ENCODE peak calls at places on chromosomes 4 and X, in ten cellular contexts. One of them, this sample, is unnamed.

GRCh38 chr4:16289872-16290554 is 63.7 kb upstream of the TAPT1 start:
- DNase-seq in breast epithelium: no peak
- DNase-seq in stomach: no peak
- DNase-seq in neural crest cell: peak; percentile 20
- DNase-seq in SK-N-SH: peak; percentile 51
- DNase-seq in suprapubic skin: no peak
- DNase-seq in mesothelial cell of epicardium: no peak
- DNase-seq in fibroblast of lung: peak; percentile 61
- DNase-seq in heart left ventricle: no peak
- DNase-seq in tibial artery: no peak
- DNase-seq in this sample: no peak

GRCh38 chr4:143381171-143382118 is 44.8 kb downstream of the GAB1 start:
- DNase-seq in breast epithelium: peak; percentile 81
- DNase-seq in stomach: peak; percentile 85
- DNase-seq in neural crest cell: no peak
- DNase-seq in SK-N-SH: peak; percentile 24
- DNase-seq in suprapubic skin: peak; percentile 83
- DNase-seq in mesothelial cell of epicardium: no peak
- DNase-seq in fibroblast of lung: peak; percentile 88
- DNase-seq in heart left ventricle: peak; percentile 87
- DNase-seq in tibial artery: peak; percentile 89
- DNase-seq in this sample: no peak

GRCh38 chrX:87727615-87728014 is 210.0 kb downstream of the KLHL4 start:
- DNase-seq in breast epithelium: no peak
- DNase-seq in stomach: no peak
- DNase-seq in neural crest cell: no peak
- DNase-seq in SK-N-SH: no peak
- DNase-seq in suprapubic skin: no peak
- DNase-seq in mesothelial cell of epicardium: no peak
- DNase-seq in fibroblast of lung: no peak
- DNase-seq in heart left ventricle: no peak
- DNase-seq in tibial artery: no peak
- DNase-seq in this sample: no peak

GRCh38 chr4:34157546-34157945 is 2086.8 kb downstream of the ARAP2 start:
- DNase-seq in breast epithelium: no peak
- DNase-seq in stomach: no peak
- DNase-seq in neural crest cell: no peak
- DNase-seq in SK-N-SH: no peak
- DNase-seq in suprapubic skin: no peak
- DNase-seq in mesothelial cell of epicardium: no peak
- DNase-seq in fibroblast of lung: peak; percentile 60
- DNase-seq in heart left ventricle: no peak
- DNase-seq in tibial artery: no peak
- DNase-seq in this sample: no peak

GRCh38 chrX:88284844-88285243 is 462.2 kb upstream of the CPXCR1 start:
- DNase-seq in breast epithelium: peak; percentile 52
- DNase-seq in stomach: peak; percentile 62
- DNase-seq in neural crest cell: no peak
- DNase-seq in SK-N-SH: no peak
- DNase-seq in suprapubic skin: no peak
- DNase-seq in mesothelial cell of epicardium: no peak
- DNase-seq in fibroblast of lung: no peak
- DNase-seq in heart left ventricle: no peak
- DNase-seq in tibial artery: no peak
- DNase-seq in this sample: no peak

GRCh38 chr4:173513651-173514050 is 16.4 kb downstream of the HAND2 start:
- DNase-seq in breast epithelium: no peak
- DNase-seq in stomach: no peak
- DNase-seq in neural crest cell: no peak
- DNase-seq in SK-N-SH: no peak
- DNase-seq in suprapubic skin: no peak
- DNase-seq in mesothelial cell of epicardium: no peak
- DNase-seq in fibroblast of lung: no peak
- DNase-seq in heart left ventricle: no peak
- DNase-seq in tibial artery: no peak
- DNase-seq in this sample: no peak

GRCh38 chr4:38993683-38994082 is 38.5 kb downstream of the TMEM156 start:
- DNase-seq in breast epithelium: no peak
- DNase-seq in stomach: no peak
- DNase-seq in neural crest cell: no peak
- DNase-seq in SK-N-SH: no peak
- DNase-seq in suprapubic skin: no peak
- DNase-seq in mesothelial cell of epicardium: no peak
- DNase-seq in fibroblast of lung: no peak
- DNase-seq in heart left ventricle: no peak
- DNase-seq in tibial artery: no peak
- DNase-seq in this sample: no peak

GRCh38 chr4:103086565-103086964 is 10.0 kb upstream of the SLC9B2 start:
- DNase-seq in breast epithelium: no peak
- DNase-seq in stomach: no peak
- DNase-seq in neural crest cell: no peak
- DNase-seq in SK-N-SH: no peak
- DNase-seq in suprapubic skin: no peak
- DNase-seq in mesothelial cell of epicardium: no peak
- DNase-seq in fibroblast of lung: no peak
- DNase-seq in heart left ventricle: no peak
- DNase-seq in tibial artery: no peak
- DNase-seq in this sample: no peak

GRCh38 chrX:20320461-20321159 is 53.9 kb upstream of the RPS6KA3 start:
- DNase-seq in breast epithelium: no peak
- DNase-seq in stomach: no peak
- DNase-seq in neural crest cell: no peak
- DNase-seq in SK-N-SH: no peak
- DNase-seq in suprapubic skin: no peak
- DNase-seq in mesothelial cell of epicardium: no peak
- DNase-seq in fibroblast of lung: no peak
- DNase-seq in heart left ventricle: no peak
- DNase-seq in tibial artery: no peak
- DNase-seq in this sample: no peak

GRCh38 chr4:186023975-186024374 is 45.0 kb upstream of the TLR3 start:
- DNase-seq in breast epithelium: no peak
- DNase-seq in stomach: no peak
- DNase-seq in neural crest cell: no peak
- DNase-seq in SK-N-SH: no peak
- DNase-seq in suprapubic skin: no peak
- DNase-seq in mesothelial cell of epicardium: no peak
- DNase-seq in fibroblast of lung: no peak
- DNase-seq in heart left ventricle: no peak
- DNase-seq in tibial artery: no peak
- DNase-seq in this sample: no peak

GRCh38 chr4:72997409-72997808 is 72.1 kb downstream of the COX18 start:
- DNase-seq in breast epithelium: no peak
- DNase-seq in stomach: no peak
- DNase-seq in neural crest cell: no peak
- DNase-seq in SK-N-SH: no peak
- DNase-seq in suprapubic skin: no peak
- DNase-seq in mesothelial cell of epicardium: no peak
- DNase-seq in fibroblast of lung: no peak
- DNase-seq in heart left ventricle: no peak
- DNase-seq in tibial artery: no peak
- DNase-seq in this sample: no peak

GRCh38 chr4:24488399-24489164 is 95.8 kb downstream of the DHX15 start:
- DNase-seq in breast epithelium: peak; percentile 78
- DNase-seq in stomach: peak; percentile 87
- DNase-seq in neural crest cell: peak; percentile 89
- DNase-seq in SK-N-SH: peak; percentile 82
- DNase-seq in suprapubic skin: peak; percentile 78
- DNase-seq in mesothelial cell of epicardium: peak; percentile 42
- DNase-seq in fibroblast of lung: peak; percentile 70
- DNase-seq in heart left ventricle: peak; percentile 65
- DNase-seq in tibial artery: peak; percentile 76
- DNase-seq in this sample: peak; percentile 87

GRCh38 chr4:153499005-153499404 is 32.8 kb downstream of the TMEM131L start:
- DNase-seq in breast epithelium: no peak
- DNase-seq in stomach: no peak
- DNase-seq in neural crest cell: no peak
- DNase-seq in SK-N-SH: no peak
- DNase-seq in suprapubic skin: no peak
- DNase-seq in mesothelial cell of epicardium: no peak
- DNase-seq in fibroblast of lung: no peak
- DNase-seq in heart left ventricle: no peak
- DNase-seq in tibial artery: no peak
- DNase-seq in this sample: no peak

GRCh38 chr4:153495480-153496206 is 29.5 kb downstream of the TMEM131L start:
- DNase-seq in breast epithelium: no peak
- DNase-seq in stomach: no peak
- DNase-seq in neural crest cell: no peak
- DNase-seq in SK-N-SH: no peak
- DNase-seq in suprapubic skin: no peak
- DNase-seq in mesothelial cell of epicardium: no peak
- DNase-seq in fibroblast of lung: no peak
- DNase-seq in heart left ventricle: no peak
- DNase-seq in tibial artery: no peak
- DNase-seq in this sample: no peak

GRCh38 chr4:153497988-153498967 is 32.1 kb downstream of the TMEM131L start:
- DNase-seq in breast epithelium: no peak
- DNase-seq in stomach: no peak
- DNase-seq in neural crest cell: no peak
- DNase-seq in SK-N-SH: no peak
- DNase-seq in suprapubic skin: no peak
- DNase-seq in mesothelial cell of epicardium: no peak
- DNase-seq in fibroblast of lung: peak; percentile 67
- DNase-seq in heart left ventricle: no peak
- DNase-seq in tibial artery: no peak
- DNase-seq in this sample: no peak

GRCh38 chr4:153494562-153494961 is 28.4 kb downstream of the TMEM131L start:
- DNase-seq in breast epithelium: no peak
- DNase-seq in stomach: no peak
- DNase-seq in neural crest cell: no peak
- DNase-seq in SK-N-SH: no peak
- DNase-seq in suprapubic skin: no peak
- DNase-seq in mesothelial cell of epicardium: no peak
- DNase-seq in fibroblast of lung: no peak
- DNase-seq in heart left ventricle: no peak
- DNase-seq in tibial artery: no peak
- DNase-seq in this sample: no peak

GRCh38 chr4:153497091-153497531 is 31.0 kb downstream of the TMEM131L start:
- DNase-seq in breast epithelium: no peak
- DNase-seq in stomach: no peak
- DNase-seq in neural crest cell: no peak
- DNase-seq in SK-N-SH: no peak
- DNase-seq in suprapubic skin: no peak
- DNase-seq in mesothelial cell of epicardium: no peak
- DNase-seq in fibroblast of lung: no peak
- DNase-seq in heart left ventricle: no peak
- DNase-seq in tibial artery: no peak
- DNase-seq in this sample: no peak
- TF ChIP-seq CTCF in breast epithelium: no peak
- TF ChIP-seq CTCF in stomach: no peak
- TF ChIP-seq CTCF in neural crest cell: no peak
- TF ChIP-seq CTCF in SK-N-SH: no peak
- TF ChIP-seq CTCF in suprapubic skin: no peak
- TF ChIP-seq CTCF in mesothelial cell of epicardium: no peak
- TF ChIP-seq CTCF in fibroblast of lung: no peak
- TF ChIP-seq CTCF in heart left ventricle: no peak
- TF ChIP-seq CTCF in tibial artery: no peak
- TF ChIP-seq CTCF in this sample: no peak

GRCh38 chr4:147863111-147863747 is 131.3 kb downstream of the ARHGAP10 start:
- DNase-seq in breast epithelium: no peak
- DNase-seq in stomach: no peak
- DNase-seq in neural crest cell: no peak
- DNase-seq in SK-N-SH: peak; percentile 37
- DNase-seq in suprapubic skin: no peak
- DNase-seq in mesothelial cell of epicardium: no peak
- DNase-seq in fibroblast of lung: peak; percentile 60
- DNase-seq in heart left ventricle: no peak
- DNase-seq in tibial artery: no peak
- DNase-seq in this sample: no peak
- TF ChIP-seq CTCF in breast epithelium: no peak
- TF ChIP-seq CTCF in stomach: no peak
- TF ChIP-seq CTCF in neural crest cell: no peak
- TF ChIP-seq CTCF in SK-N-SH: peak; percentile 42
- TF ChIP-seq CTCF in suprapubic skin: no peak
- TF ChIP-seq CTCF in mesothelial cell of epicardium: peak; percentile 28
- TF ChIP-seq CTCF in fibroblast of lung: no peak
- TF ChIP-seq CTCF in heart left ventricle: no peak
- TF ChIP-seq CTCF in tibial artery: no peak
- TF ChIP-seq CTCF in this sample: no peak

DNA sequence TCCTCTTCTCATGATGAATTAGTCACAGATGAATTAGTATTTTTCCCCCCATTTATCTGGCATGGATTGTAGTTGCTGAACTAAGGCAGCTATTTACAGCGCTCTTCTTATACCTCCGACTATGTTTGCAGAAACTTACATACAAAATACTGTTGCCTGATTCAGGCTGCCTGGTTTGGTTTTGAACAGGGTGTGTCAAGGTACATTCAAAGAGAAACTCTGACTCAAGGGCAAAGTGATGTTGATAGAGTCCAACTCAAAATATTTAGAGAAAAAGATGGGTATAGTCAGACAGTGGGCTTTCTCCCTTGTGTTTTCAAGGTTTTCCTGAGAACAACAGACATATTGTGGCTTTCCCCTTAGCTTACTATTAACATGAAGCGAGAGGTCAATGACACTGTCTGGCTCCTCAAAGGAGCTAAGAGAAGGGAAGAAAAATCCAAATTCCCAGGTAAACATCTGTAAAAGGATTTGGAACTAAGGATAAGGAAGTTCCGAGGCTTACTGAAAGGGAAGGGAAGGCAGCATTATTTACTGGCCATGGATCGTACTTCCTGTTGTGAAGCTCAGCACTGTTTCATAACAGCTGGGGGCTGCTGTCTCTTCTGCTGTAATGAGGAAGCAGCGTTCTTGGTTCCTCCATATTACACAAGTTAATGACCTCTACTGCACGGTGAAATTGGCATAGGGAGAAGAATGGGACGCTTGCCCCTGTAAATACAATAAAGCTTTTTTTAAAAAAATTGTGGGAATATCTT is 30.9 kb downstream of the FAM9C start:
- DNase-seq in breast epithelium: no peak
- DNase-seq in stomach: no peak
- DNase-seq in neural crest cell: no peak
- DNase-seq in SK-N-SH: no peak
- DNase-seq in suprapubic skin: no peak
- DNase-seq in mesothelial cell of epicardium: no peak
- DNase-seq in fibroblast of lung: peak; percentile 31
- DNase-seq in heart left ventricle: no peak
- DNase-seq in tibial artery: peak; percentile 45
- DNase-seq in this sample: no peak
- TF ChIP-seq CTCF in breast epithelium: no peak
- TF ChIP-seq CTCF in stomach: no peak
- TF ChIP-seq CTCF in neural crest cell: no peak
- TF ChIP-seq CTCF in SK-N-SH: no peak
- TF ChIP-seq CTCF in suprapubic skin: no peak
- TF ChIP-seq CTCF in mesothelial cell of epicardium: no peak
- TF ChIP-seq CTCF in fibroblast of lung: no peak
- TF ChIP-seq CTCF in heart left ventricle: no peak
- TF ChIP-seq CTCF in tibial artery: no peak
- TF ChIP-seq CTCF in this sample: no peak

GRCh38 chr4:46329118-46329976 is 60.6 kb downstream of the GABRA2 start:
- DNase-seq in breast epithelium: no peak
- DNase-seq in stomach: no peak
- DNase-seq in neural crest cell: peak; percentile 26
- DNase-seq in SK-N-SH: peak; percentile 2
- DNase-seq in suprapubic skin: no peak
- DNase-seq in mesothelial cell of epicardium: no peak
- DNase-seq in fibroblast of lung: peak; percentile 61
- DNase-seq in heart left ventricle: no peak
- DNase-seq in tibial artery: no peak
- DNase-seq in this sample: no peak
- TF ChIP-seq CTCF in breast epithelium: no peak
- TF ChIP-seq CTCF in stomach: no peak
- TF ChIP-seq CTCF in neural crest cell: peak; percentile 67
- TF ChIP-seq CTCF in SK-N-SH: peak; percentile 54
- TF ChIP-seq CTCF in suprapubic skin: no peak
- TF ChIP-seq CTCF in mesothelial cell of epicardium: no peak
- TF ChIP-seq CTCF in fibroblast of lung: no peak
- TF ChIP-seq CTCF in heart left ventricle: peak; percentile 25
- TF ChIP-seq CTCF in tibial artery: no peak
- TF ChIP-seq CTCF in this sample: no peak

GRCh38 chr4:159899596-159899995 is 796.7 kb downstream of the RAPGEF2 start:
- DNase-seq in breast epithelium: no peak
- DNase-seq in stomach: no peak
- DNase-seq in neural crest cell: no peak
- DNase-seq in SK-N-SH: no peak
- DNase-seq in suprapubic skin: no peak
- DNase-seq in mesothelial cell of epicardium: no peak
- DNase-seq in fibroblast of lung: no peak
- DNase-seq in heart left ventricle: no peak
- DNase-seq in tibial artery: no peak
- DNase-seq in this sample: no peak
- TF ChIP-seq CTCF in breast epithelium: no peak
- TF ChIP-seq CTCF in stomach: no peak
- TF ChIP-seq CTCF in neural crest cell: no peak
- TF ChIP-seq CTCF in SK-N-SH: no peak
- TF ChIP-seq CTCF in suprapubic skin: no peak
- TF ChIP-seq CTCF in mesothelial cell of epicardium: no peak
- TF ChIP-seq CTCF in fibroblast of lung: no peak
- TF ChIP-seq CTCF in heart left ventricle: no peak
- TF ChIP-seq CTCF in tibial artery: no peak
- TF ChIP-seq CTCF in this sample: no peak